ENCODE peak calls at places on chromosomes 16 and 17, in ten cellular contexts. Q is endothelial cell, K is tibial nerve, C is K562, I is GM20000, T is omental fat pad, L is astrocyte of the spinal cord, G is ascending aorta, O is left ventricle myocardium inferior, F is HFFc6. R is an unnamed sample.

GRCh38 chr17:28983286-28984240 is 22.3 kb downstream of the SEZ6 start:
- DNase-seq in T (no peak), O (no peak), L (no peak), G (no peak), F (no peak), Q (no peak), I (no peak), C (no peak), K (no peak), R (no peak)

GRCh38 chr17:28341516-28341915 is 6.0 kb downstream of the TNFAIP1 start:
- DNase-seq in C (no peak), G (no peak), L (no peak), F (no peak), O (no peak), I (no peak), T (no peak), Q (no peak), K (no peak), R (no peak)

GRCh38 chr17:34765291-34765690 is 185.9 kb downstream of the TMEM132E start:
- DNase-seq in I (no peak), K (no peak), F (no peak), G (peak; percentile 19), T (no peak), O (no peak), L (no peak), C (no peak), Q (no peak), R (no peak)

GRCh38 chr17:68849673-68850260 is 105.4 kb downstream of the ABCA8 start:
- DNase-seq in I (no peak), O (no peak), C (no peak), F (no peak), G (no peak), L (no peak), Q (no peak), T (no peak), K (no peak), R (no peak)

GRCh38 chr16:72909196-72909595 is 138.7 kb downstream of the ZFHX3 start:
- DNase-seq in G (no peak), K (no peak), F (no peak), I (no peak), O (no peak), L (no peak), T (no peak), Q (no peak), C (no peak), R (no peak)

GRCh38 chr17:7512105-7512504 is 27.9 kb downstream of the POLR2A start:
- DNase-seq in L (no peak), Q (no peak), O (no peak), I (no peak), K (no peak), T (no peak), G (no peak), C (no peak), F (no peak), R (no peak)

GRCh38 chr17:19022747-19023146 is 18.2 kb upstream of the FAM83G start:
- DNase-seq in Q (no peak), T (no peak), K (no peak), G (no peak), F (no peak), I (no peak), O (no peak), L (no peak), C (no peak), R (no peak)

GRCh38 chr17:75830168-75831031 is 13.8 kb downstream of the UNC13D start:
- DNase-seq in Q (peak; percentile 70), O (no peak), F (no peak), C (peak; percentile 50), G (no peak), I (peak; percentile 65), T (no peak), L (no peak), K (no peak), R (no peak)

GRCh38 chr17:72590382-72590781 is 469.6 kb downstream of the SOX9 start:
- DNase-seq in K (no peak), C (no peak), G (no peak), F (peak; percentile 80), O (no peak), Q (no peak), I (no peak), T (no peak), L (peak; percentile 80), R (no peak)

GRCh38 chr17:72587156-72587555 is 466.3 kb downstream of the SOX9 start:
- DNase-seq in Q (no peak), T (no peak), F (no peak), I (no peak), G (no peak), C (no peak), O (no peak), L (peak; percentile 47), K (no peak), R (no peak)

GRCh38 chr17:72588561-72588960 is 467.7 kb downstream of the SOX9 start:
- DNase-seq in C (no peak), Q (no peak), G (no peak), I (no peak), O (no peak), K (no peak), F (no peak), L (no peak), T (no peak), R (no peak)

GRCh38 chr17:72588961-72589360 is 468.1 kb downstream of the SOX9 start:
- DNase-seq in L (peak; percentile 64), G (no peak), Q (no peak), F (no peak), C (no peak), K (no peak), I (no peak), T (no peak), O (no peak), R (no peak)

DNA sequence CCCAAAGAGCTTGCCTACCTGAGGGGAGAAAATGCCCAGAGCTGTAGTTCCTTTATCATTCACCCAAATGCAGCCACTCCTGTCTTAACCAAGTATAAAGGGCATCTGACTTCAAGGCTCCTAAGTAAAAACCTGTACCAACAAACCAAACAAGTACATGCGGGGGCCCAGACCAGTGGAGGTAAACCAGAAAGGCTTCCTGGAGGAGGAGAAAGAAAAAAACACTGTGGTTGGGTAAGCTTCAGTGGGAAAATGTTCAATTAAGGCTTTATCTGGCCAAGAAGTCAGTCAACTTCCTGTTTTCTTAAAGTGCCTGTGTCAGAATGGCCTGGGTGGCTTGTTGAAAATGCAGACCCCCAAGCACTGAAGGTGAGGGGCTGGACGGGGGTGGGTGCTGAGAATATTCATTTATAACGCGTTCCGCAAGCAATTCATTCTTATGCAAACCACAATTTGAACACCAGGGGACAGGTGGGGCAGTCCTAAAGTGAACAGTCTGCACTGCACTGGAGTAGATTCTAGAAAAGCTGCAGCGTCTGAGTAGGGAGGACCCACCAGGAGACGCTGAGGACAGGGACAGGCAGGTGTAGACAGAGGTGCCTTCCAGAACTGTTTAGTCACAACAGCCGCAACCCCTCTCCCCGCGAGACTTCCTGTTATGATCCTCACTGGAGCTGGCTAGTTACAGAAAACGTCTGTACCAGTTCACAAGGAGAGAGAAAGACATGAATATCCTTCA is 467.1 kb downstream of the SOX9 start:
- DNase-seq in L (peak; percentile 59), G (no peak), K (no peak), C (no peak), I (peak; percentile 31), F (no peak), T (no peak), Q (no peak), O (no peak), R (no peak)
- TF ChIP-seq CTCF in L (peak; percentile 23), G (no peak), K (no peak), C (no peak), I (no peak), F (peak; percentile 14), T (no peak), Q (no peak), O (no peak), R (peak; percentile 30)

GRCh38 chr17:50260501-50260911 is 13.8 kb upstream of the TMEM92 start:
- DNase-seq in G (peak; percentile 56), Q (no peak), I (peak; percentile 4), O (no peak), K (no peak), T (no peak), F (no peak), L (no peak), C (peak; percentile 2), R (no peak)

GRCh38 chr17:50259484-50260324 is 14.6 kb upstream of the TMEM92 start:
- DNase-seq in K (no peak), L (no peak), O (no peak), Q (no peak), F (no peak), C (peak; percentile 4), G (peak; percentile 53), I (no peak), T (no peak), R (no peak)

GRCh38 chr17:50256826-50257573 is 17.3 kb upstream of the TMEM92 start:
- DNase-seq in K (no peak), F (no peak), O (no peak), Q (no peak), I (peak; percentile 8), G (peak; percentile 52), T (no peak), C (peak; percentile 24), L (no peak), R (no peak)

GRCh38 chr17:50257574-50258224 is 16.6 kb upstream of the TMEM92 start:
- DNase-seq in O (no peak), I (peak; percentile 5), K (no peak), L (no peak), Q (no peak), F (no peak), C (peak; percentile 7), G (peak; percentile 71), T (no peak), R (no peak)

DNA sequence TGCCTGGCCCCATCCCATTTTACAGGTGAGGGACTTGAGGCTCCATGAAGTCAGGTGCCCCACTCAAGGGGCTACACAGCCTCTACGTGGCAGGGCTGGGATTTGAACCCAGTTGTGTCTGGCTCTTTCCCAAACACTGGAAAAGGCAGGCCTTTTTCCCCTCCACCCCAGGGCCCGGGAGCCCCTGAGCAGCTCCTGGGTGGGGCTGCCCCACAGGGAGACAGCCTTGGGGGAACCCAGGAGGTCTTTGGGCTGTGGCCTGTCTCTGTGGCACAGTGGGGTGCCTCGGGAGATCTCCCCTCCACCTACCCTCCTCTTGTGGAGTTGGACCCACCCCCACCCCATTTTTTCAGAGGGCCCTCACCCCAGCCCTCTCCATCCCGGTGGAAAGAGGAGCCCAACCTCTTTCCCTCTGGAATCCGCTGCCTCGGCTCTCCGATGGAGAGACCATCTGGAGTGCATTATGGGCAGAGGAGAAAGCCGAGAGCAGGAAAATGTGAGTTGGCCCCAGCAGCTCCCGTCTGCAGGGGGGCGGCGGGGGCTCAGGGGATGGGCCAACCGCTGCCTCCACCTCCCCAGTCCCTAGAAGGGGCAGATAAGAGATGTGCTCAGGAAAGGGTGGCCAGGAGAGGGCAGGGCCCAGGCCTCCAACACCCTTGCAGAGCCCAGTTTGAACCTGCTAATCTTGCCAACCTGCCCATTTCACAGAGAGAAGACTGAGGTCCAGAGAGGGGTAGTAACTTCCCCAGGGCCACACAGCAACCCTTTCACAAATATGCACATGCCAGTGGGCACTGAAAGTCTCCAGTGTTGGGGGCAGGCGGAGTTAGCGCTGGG is 15.4 kb upstream of the TMEM92 start:
- DNase-seq in Q (no peak), G (peak; percentile 66), I (peak; percentile 6), O (no peak), C (peak; percentile 5), T (no peak), K (no peak), F (peak; percentile 56), L (peak; percentile 50), R (no peak)
- TF ChIP-seq CTCF in Q (no peak), G (no peak), I (no peak), O (no peak), C (no peak), T (no peak), K (no peak), F (no peak), L (no peak), R (no peak)

GRCh38 chr16:2867987-2868789 is 10.2 kb upstream of the PRSS22 start:
- DNase-seq in G (peak; percentile 98), C (peak; percentile 96), K (peak; percentile 92), Q (peak; percentile 98), F (peak; percentile 93), L (peak; percentile 94), T (peak; percentile 97), O (peak; percentile 95), I (peak; percentile 96), R (peak; percentile 97)
- TF ChIP-seq CTCF in G (peak; percentile 94), C (peak; percentile 98), K (peak; percentile 98), Q (peak; percentile 96), F (peak; percentile 99), L (peak; percentile 96), T (peak; percentile 67), O (peak; percentile 99), I (peak; percentile 82), R (peak; percentile 100)

GRCh38 chr16:35431829-35432663 is 1972.6 kb downstream of the TP53TG3F start:
- DNase-seq in T (no peak), I (no peak), G (no peak), C (peak; percentile 46), L (no peak), Q (no peak), K (no peak), O (no peak), F (no peak), R (no peak)
- TF ChIP-seq CTCF in T (no peak), I (peak; percentile 74), G (no peak), C (peak; percentile 76), L (peak; percentile 42), Q (peak; percentile 64), K (no peak), O (peak; percentile 65), F (peak; percentile 76), R (peak; percentile 65)

R was measured in type B pancreatic cell.